ENCODE peak calls at places on chromosomes 16 and 17, in five cellular contexts. I is activated T-helper 1 cell treated with Interleukin-2 at 50 U/mL for 16 hours; G is SHP77; D is stimulated activated CD4-positive, alpha-beta T cell treated with anti-CD3 and anti-CD28 coated beads, Interleukin-1b, Interleukin-23, amount 100 ng/mL, for 1 hour; Z is head of caudate nucleus. B is an unnamed sample.

GRCh38 chr17:65163990-65164495 is 26.9 kb downstream of the RGS9 start:
- DNase-seq in I (no peak), G (peak; percentile 8), D (no peak), Z (no peak), B (peak; percentile 15)

GRCh38 chr16:31386157-31386984 is 6.8 kb upstream of the ITGAD start:
- DNase-seq in I (no peak), G (no peak), D (no peak), Z (peak; percentile 21), B (no peak)

GRCh38 chr16:19330801-19331484 is 45.4 kb downstream of the CLEC19A start:
- DNase-seq in I (no peak), G (no peak), D (no peak), Z (peak; percentile 57), B (no peak)

GRCh38 chr17:44487170-44487569 is 16.0 kb downstream of the GPATCH8 start:
- DNase-seq in I (no peak), G (no peak), D (no peak), Z (no peak), B (no peak)

GRCh38 chr16:4184038-4184702 is 57.7 kb downstream of the SRL start:
- DNase-seq in I (no peak), G (no peak), D (no peak), Z (no peak), B (no peak)

GRCh38 chr17:17084317-17084835 is 42.1 kb downstream of the MPRIP start:
- DNase-seq in I (no peak), G (no peak), D (no peak), Z (no peak), B (no peak)

GRCh38 chr17:71762526-71762925 is 358.3 kb upstream of the SOX9 start:
- DNase-seq in I (no peak), G (no peak), D (no peak), Z (no peak), B (no peak)

GRCh38 chr17:7251330-7252175 is at the start of gene CTDNEP1:
- DNase-seq in I (peak; percentile 98), G (peak; percentile 99), D (peak; percentile 99), Z (peak; percentile 100), B (peak; percentile 100)

GRCh38 chr17:1643999-1644492 is 1.5 kb downstream of the SCARF1 start:
- DNase-seq in I (no peak), G (no peak), D (no peak), Z (no peak), B (no peak)

GRCh38 chr16:30376508-30376907 is 1.9 kb downstream of the MYL11 start:
- DNase-seq in I (no peak), G (no peak), D (no peak), Z (no peak), B (no peak)

GRCh38 chr16:58345574-58346354 is 46.5 kb upstream of the GINS3 start:
- DNase-seq in I (no peak), G (peak; percentile 11), D (no peak), Z (no peak), B (no peak)

GRCh38 chr16:75591001-75591852 is 25.0 kb downstream of the GABARAPL2 start:
- DNase-seq in I (no peak), G (no peak), D (no peak), Z (peak; percentile 45), B (no peak)

GRCh38 chr17:16434662-16435061 is 19.3 kb downstream of the TRPV2 start:
- DNase-seq in I (no peak), G (peak; percentile 76), D (no peak), Z (no peak), B (no peak)

GRCh38 chr17:8698142-8699050 is 46.2 kb downstream of the CCDC42 start:
- DNase-seq in I (no peak), G (no peak), D (no peak), Z (no peak), B (no peak)

GRCh38 chr17:8887834-8888703 is 20.6 kb upstream of the PIK3R6 start:
- DNase-seq in I (no peak), G (peak; percentile 62), D (no peak), Z (no peak), B (no peak)

GRCh38 chr17:236641-237405 is 55.4 kb upstream of the DOC2B start:
- DNase-seq in I (no peak), G (no peak), D (no peak), Z (no peak), B (no peak)

GRCh38 chr17:52027620-52028019 is 130.9 kb downstream of the CA10 start:
- DNase-seq in I (no peak), G (no peak), D (no peak), Z (no peak), B (no peak)

GRCh38 chr17:46730026-46730425 is 88.5 kb downstream of the WNT3 start:
- DNase-seq in I (no peak), G (no peak), D (no peak), Z (no peak), B (no peak)

GRCh38 chr17:76446449-76447231 is 6.3 kb downstream of the UBE2O start:
- DNase-seq in I (no peak), G (peak; percentile 48), D (no peak), Z (no peak), B (no peak)

GRCh38 chr16:67238278-67238575 is 9.1 kb downstream of the FHOD1 start:
- DNase-seq in I (no peak), G (no peak), D (no peak), Z (no peak), B (no peak)

GRCh38 chr16:73326770-73327470 is 279.0 kb upstream of the ZFHX3 start:
- DNase-seq in I (no peak), G (no peak), D (no peak), Z (no peak), B (no peak)

GRCh38 chr17:7837375-7838290 is 3.6 kb downstream of the KDM6B start:
- DNase-seq in I (no peak), G (peak; percentile 17), D (no peak), Z (no peak), B (no peak)

GRCh38 chr17:29760279-29760721 is 137.6 kb upstream of the CORO6 start:
- DNase-seq in I (peak; percentile 35), G (no peak), D (no peak), Z (no peak), B (peak; percentile 1)

GRCh38 chr16:11134722-11135121 is 121.3 kb downstream of the SOCS1 start:
- DNase-seq in I (no peak), G (no peak), D (no peak), Z (no peak), B (no peak)

GRCh38 chr16:68117884-68118283 is 32.7 kb downstream of the NFATC3 start:
- DNase-seq in I (no peak), G (no peak), D (no peak), Z (no peak), B (no peak)

GRCh38 chr17:58671969-58672368 is 19.9 kb downstream of the TEX14 start:
- DNase-seq in I (no peak), G (no peak), D (no peak), Z (no peak), B (no peak)

GRCh38 chr16:86566601-86566965 is at the start of gene FOXC2:
- DNase-seq in I (no peak), G (no peak), D (no peak), Z (peak; percentile 23), B (no peak)

GRCh38 chr17:18960241-18960665 is 8.3 kb downstream of the SLC5A10 start:
- DNase-seq in I (no peak), G (no peak), D (no peak), Z (no peak), B (no peak)

GRCh38 chr16:3096362-3096761 is 2.7 kb downstream of the ZSCAN10 start:
- DNase-seq in I (no peak), G (no peak), D (no peak), Z (no peak), B (no peak)

GRCh38 chr17:44086364-44087311 is 16.1 kb downstream of the G6PC3 start:
- DNase-seq in I (peak; percentile 18), G (peak; percentile 83), D (peak; percentile 6), Z (peak; percentile 45), B (no peak)

GRCh38 chr16:85844786-85845185 is 45.3 kb downstream of the COX4I1 start:
- DNase-seq in I (no peak), G (peak; percentile 14), D (no peak), Z (no peak), B (no peak)

GRCh38 chr17:48539177-48539576 is 5.7 kb downstream of the HOXB2 start:
- DNase-seq in I (no peak), G (no peak), D (no peak), Z (no peak), B (no peak)

GRCh38 chr17:60077226-60077625 is 1.5 kb downstream of the HEATR6 start:
- DNase-seq in I (no peak), G (no peak), D (no peak), Z (no peak), B (no peak)

GRCh38 chr16:87874639-87875472 is 5.5 kb upstream of the SLC7A5 start:
- DNase-seq in I (no peak), G (no peak), D (no peak), Z (no peak), B (no peak)

GRCh38 chr17:42276359-42276608 is at the start of gene STAT5B:
- DNase-seq in I (peak; percentile 60), G (peak; percentile 68), D (no peak), Z (peak; percentile 67), B (peak; percentile 45)

GRCh38 chr17:56499799-56500388 is 93.6 kb upstream of the NOG start:
- DNase-seq in I (no peak), G (no peak), D (no peak), Z (no peak), B (no peak)

GRCh38 chr17:81731271-81731670 is 19.2 kb downstream of the SLC25A10 start:
- DNase-seq in I (no peak), G (no peak), D (no peak), Z (no peak), B (no peak)

GRCh38 chr16:16890964-16891363 is 512.0 kb downstream of the NPIPA7 start:
- DNase-seq in I (no peak), G (no peak), D (no peak), Z (no peak), B (no peak)

GRCh38 chr17:48389903-48390302 is 40.1 kb downstream of the SKAP1 start:
- DNase-seq in I (no peak), G (no peak), D (no peak), Z (no peak), B (no peak)